ENCODE peak calls at places on chromosomes 4 and X, in six cellular contexts. S is HCT116, F is GM12878, H is K562, B is SK-N-SH, K is H1. W is an unnamed sample.

GRCh38 chrX:39445336-39445735 is 644.1 kb downstream of the MID1IP1 start:
- DNase-seq in S (no peak), F (no peak), H (no peak), B (no peak), K (no peak), W (peak)

GRCh38 chr4:120056249-120056648 is 10.4 kb downstream of the MAD2L1 start:
- DNase-seq in S (no peak), F (no peak), H (no peak), B (no peak), K (no peak), W (no peak)

GRCh38 chr4:141346144-141346543 is 125.4 kb downstream of the ZNF330 start:
- DNase-seq in S (peak), F (no peak), H (peak), B (peak), K (no peak), W (peak)

GRCh38 chrX:41468647-41469323 is 21.6 kb downstream of the NYX start:
- DNase-seq in S (no peak), F (no peak), H (no peak), B (no peak), K (no peak), W (no peak)

GRCh38 chrX:55486736-55487135 is 2.9 kb downstream of the USP51 start:
- DNase-seq in S (no peak), F (no peak), H (no peak), B (no peak), K (no peak), W (no peak)

GRCh38 chr4:1777822-1778641 is 15.1 kb upstream of the FGFR3 start:
- DNase-seq in S (no peak), F (no peak), H (peak), B (no peak), K (peak), W (peak)

GRCh38 chrX:135497736-135498135 is 22.7 kb upstream of the INTS6L start:
- DNase-seq in S (no peak), F (no peak), H (no peak), B (peak), K (no peak), W (no peak)

GRCh38 chr4:177855543-177856197 is 413.4 kb upstream of the AGA start:
- DNase-seq in S (no peak), F (no peak), H (no peak), B (no peak), K (no peak), W (no peak)

GRCh38 chr4:124640037-124640730 is 72.3 kb downstream of the ANKRD50 start:
- DNase-seq in S (peak), F (no peak), H (no peak), B (no peak), K (no peak), W (no peak)

GRCh38 chrX:13899607-13900006 is 82.7 kb upstream of the GPM6B start:
- DNase-seq in S (no peak), F (no peak), H (no peak), B (no peak), K (no peak), W (no peak)

GRCh38 chr4:89898304-89898716 is 3.7 kb downstream of the MMRN1 start:
- DNase-seq in S (no peak), F (peak), H (no peak), B (no peak), K (no peak), W (peak)

GRCh38 chr4:143025111-143025704 is 159.5 kb upstream of the USP38 start:
- DNase-seq in S (peak), F (no peak), H (no peak), B (no peak), K (no peak), W (peak)

GRCh38 chrX:115897956-115898355 is 272.6 kb upstream of the AGTR2 start:
- DNase-seq in S (no peak), F (no peak), H (no peak), B (no peak), K (no peak), W (no peak)

GRCh38 chrX:77076896-77077295 is 370.3 kb upstream of the FGF16 start:
- DNase-seq in S (no peak), F (no peak), H (no peak), B (no peak), K (no peak), W (no peak)

GRCh38 chr4:158133551-158133950 is 39.3 kb downstream of the GASK1B start:
- DNase-seq in S (no peak), F (no peak), H (no peak), B (no peak), K (no peak), W (no peak)

GRCh38 chrX:15151267-15152196 is 118.4 kb downstream of the ASB9 start:
- DNase-seq in S (no peak), F (peak), H (no peak), B (no peak), K (no peak), W (no peak)

GRCh38 chr4:23373269-23373668 is 516.6 kb downstream of the PPARGC1A start:
- DNase-seq in S (no peak), F (no peak), H (peak), B (no peak), K (no peak), W (peak)

DNA sequence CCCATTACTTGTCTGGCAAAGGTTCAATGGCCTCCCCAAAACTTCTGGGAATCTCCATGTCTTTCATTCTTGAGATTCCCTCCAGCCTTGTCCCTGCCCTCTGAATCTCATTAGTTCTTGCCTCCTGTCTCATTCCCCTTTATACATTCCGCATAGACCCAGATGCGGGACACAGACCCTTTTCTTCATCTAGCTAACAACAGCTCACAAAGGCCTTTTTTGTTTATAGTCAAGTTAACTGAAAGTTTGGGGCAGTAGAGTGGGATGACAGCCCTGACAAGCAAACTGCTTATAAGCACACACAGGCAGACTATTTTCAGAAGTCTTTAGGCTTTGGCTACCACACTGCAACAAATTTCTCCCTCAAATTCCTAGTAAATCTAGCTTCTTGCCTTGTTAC is 306.1 kb upstream of the FAM241A start:
- DNase-seq in S (no peak), F (no peak), H (no peak), B (no peak), K (no peak), W (no peak)
- TF ChIP-seq JUND in S (no peak), F (no peak), H (no peak), B (no peak), K (no peak), W (no peak)

GRCh38 chr4:21848001-21848400 is 100.6 kb downstream of the KCNIP4 start:
- DNase-seq in S (no peak), F (no peak), H (no peak), B (no peak), K (no peak), W (no peak)

GRCh38 chr4:21845663-21846062 is 102.9 kb downstream of the KCNIP4 start:
- DNase-seq in S (no peak), F (no peak), H (no peak), B (no peak), K (no peak), W (no peak)
- TF ChIP-seq JUND in S (no peak), F (no peak), H (no peak), B (peak), K (no peak), W (no peak)

GRCh38 chr4:16382571-16382970 is 156.3 kb upstream of the TAPT1 start:
- DNase-seq in S (no peak), F (no peak), H (no peak), B (no peak), K (no peak), W (no peak)

GRCh38 chr4:16387448-16387847 is 161.2 kb upstream of the TAPT1 start:
- DNase-seq in S (no peak), F (no peak), H (no peak), B (no peak), K (no peak), W (no peak)

DNA sequence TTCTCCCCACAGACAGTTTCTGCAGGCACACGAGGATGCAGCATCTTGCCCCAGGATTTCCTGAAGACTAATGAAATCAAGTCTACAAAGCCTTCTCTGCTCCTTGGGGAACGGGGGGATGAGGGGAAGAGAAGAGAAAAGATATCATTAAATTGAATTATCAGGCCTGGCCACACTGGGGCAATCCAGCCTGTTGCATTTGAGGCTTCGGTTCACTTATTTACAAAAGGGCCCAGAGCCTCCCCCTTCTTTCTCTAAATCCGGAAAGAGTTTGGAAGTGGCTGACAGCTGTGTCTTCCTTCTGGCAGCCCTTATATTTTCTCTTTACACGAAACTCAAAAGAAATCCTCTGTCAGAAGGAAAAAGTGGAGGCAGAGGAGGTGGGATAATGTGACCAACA is 158.2 kb upstream of the TAPT1 start:
- DNase-seq in S (no peak), F (no peak), H (no peak), B (no peak), K (no peak), W (no peak)
- TF ChIP-seq JUND in S (no peak), F (no peak), H (no peak), B (no peak), K (no peak), W (no peak)

DNA sequence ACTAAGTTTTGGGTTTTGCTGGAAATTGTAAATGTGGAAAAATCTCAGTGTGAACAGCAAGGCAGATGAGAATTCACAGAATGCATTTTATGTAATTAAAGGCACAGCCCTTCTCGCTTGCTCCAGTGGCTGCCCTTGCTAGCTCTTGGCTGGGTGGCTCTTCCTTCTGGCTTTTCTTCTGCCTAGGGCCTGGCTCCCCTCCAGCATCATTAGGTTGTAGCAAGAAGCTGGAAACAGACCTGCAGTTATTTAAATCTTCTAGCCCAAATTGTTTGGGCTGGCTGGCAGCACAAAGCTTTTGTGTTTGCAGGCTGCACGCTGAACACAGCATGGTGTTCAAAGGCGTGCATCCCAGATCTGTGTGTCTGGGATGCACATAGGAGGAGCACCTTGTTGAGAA is 56.5 kb downstream of the LIMCH1 start:
- DNase-seq in S (no peak), F (no peak), H (no peak), B (no peak), K (no peak), W (no peak)
- TF ChIP-seq JUND in S (no peak), F (no peak), H (no peak), B (no peak), K (no peak), W (no peak)